ENCODE peak calls at places on chromosomes 6 and 20, in ten cellular contexts. E is fibroblast of lung; Q is hepatocyte; X is upper lobe of right lung; L is CD8-positive, alpha-beta T cell; R is pancreas; C is HL-60; U is A549; T is naive thymus-derived CD4-positive, alpha-beta T cell; H is right atrium auricular region. P is an unnamed sample.

GRCh38 chr20:32879538-32879937 is 20.8 kb downstream of the EFCAB8 start:
- DNase-seq in E (no peak), Q (no peak), X (no peak), L (no peak), R (no peak), C (no peak), U (no peak), T (no peak), H (no peak), P (no peak)

GRCh38 chr20:17972121-17972520 is 3.3 kb downstream of the MGME1 start:
- DNase-seq in E (peak; percentile 36), Q (no peak), X (no peak), L (no peak), R (no peak), C (no peak), U (no peak), T (no peak), H (no peak), P (no peak)

GRCh38 chr6:40192516-40192915 is 258.3 kb upstream of the MOCS1 start:
- DNase-seq in E (no peak), Q (no peak), X (no peak), L (no peak), R (no peak), C (no peak), U (no peak), T (no peak), H (no peak), P (no peak)

GRCh38 chr6:48817714-48818113 is 645.3 kb downstream of the MMUT start:
- DNase-seq in E (peak; percentile 67), Q (no peak), X (no peak), L (no peak), R (no peak), C (no peak), U (no peak), T (no peak), H (no peak), P (no peak)

GRCh38 chr6:30828027-30828962 is 56.0 kb upstream of the DDR1 start:
- DNase-seq in E (peak; percentile 92), Q (peak; percentile 93), X (peak; percentile 88), L (peak; percentile 62), R (peak; percentile 81), C (peak; percentile 49), U (peak; percentile 84), T (peak; percentile 66), H (peak; percentile 96), P (peak; percentile 84)

GRCh38 chr6:131646249-131646670 is 9.2 kb downstream of the ENPP3 start:
- DNase-seq in E (no peak), Q (no peak), X (no peak), L (no peak), R (no peak), C (no peak), U (no peak), T (no peak), H (no peak), P (no peak)

GRCh38 chr20:3045816-3046676 is at the start of gene MRPS26:
- DNase-seq in E (peak; percentile 82), Q (peak; percentile 94), X (peak; percentile 97), L (peak; percentile 48), R (peak; percentile 86), C (peak; percentile 82), U (peak; percentile 93), T (peak; percentile 63), H (peak; percentile 90), P (peak; percentile 96)

GRCh38 chr6:20325641-20326421 is 75.8 kb upstream of the E2F3 start:
- DNase-seq in E (no peak), Q (no peak), X (no peak), L (no peak), R (no peak), C (no peak), U (no peak), T (no peak), H (no peak), P (no peak)

GRCh38 chr20:4809707-4810106 is 88.0 kb downstream of the PRND start:
- DNase-seq in E (no peak), Q (no peak), X (no peak), L (no peak), R (no peak), C (no peak), U (no peak), T (peak; percentile 27), H (no peak), P (no peak)

GRCh38 chr20:46639587-46639986 is 11.7 kb downstream of the SLC13A3 start:
- DNase-seq in E (no peak), Q (no peak), X (no peak), L (no peak), R (no peak), C (no peak), U (no peak), T (no peak), H (no peak), P (no peak)

GRCh38 chr20:40085513-40085912 is 603.5 kb downstream of the MAFB start:
- DNase-seq in E (no peak), Q (no peak), X (no peak), L (no peak), R (no peak), C (no peak), U (no peak), T (no peak), H (no peak), P (no peak)

DNA sequence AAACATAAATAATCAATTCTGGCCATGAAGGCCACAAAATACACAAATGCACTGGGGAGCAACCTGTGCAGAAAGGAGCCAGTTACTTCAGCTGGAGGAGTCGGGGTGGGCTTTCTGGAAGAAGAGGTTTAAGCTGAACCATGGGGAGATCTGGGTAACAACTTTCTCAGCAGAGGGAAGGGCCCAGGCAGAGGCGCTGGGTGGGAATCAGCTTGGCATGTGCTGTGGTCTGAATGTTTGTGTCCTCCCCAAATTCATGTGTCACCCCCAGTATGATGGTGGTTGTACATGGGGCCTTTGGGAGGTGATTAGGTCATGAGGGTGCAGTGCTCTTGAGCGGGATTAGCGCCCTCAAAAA is 107.9 kb downstream of the SYCP2 start:
- DNase-seq in E (no peak), Q (no peak), X (no peak), L (no peak), R (no peak), C (no peak), U (no peak), T (no peak), H (peak; percentile 11), P (no peak)
- H3K27ac ChIP-seq in E (no peak overlapping the region), Q (peak overlapping the region; percentile 78), X (no peak overlapping the region), L (no peak overlapping the region), R (no peak overlapping the region), C (no peak overlapping the region), U (peak overlapping the region; percentile 30), T (no peak overlapping the region), H (no peak overlapping the region), P (peak overlapping the region; percentile 31)

GRCh38 chr20:53581444-53582311 is 12.0 kb downstream of the ZNF217 start:
- DNase-seq in E (no peak), Q (no peak), X (peak; percentile 63), L (no peak), R (no peak), C (peak; percentile 70), U (no peak), T (no peak), H (peak; percentile 58), P (peak; percentile 39)

GRCh38 chr20:53582574-53583351 is 10.9 kb downstream of the ZNF217 start:
- DNase-seq in E (peak; percentile 95), Q (peak; percentile 73), X (no peak), L (no peak), R (no peak), C (peak; percentile 82), U (peak; percentile 71), T (peak; percentile 76), H (peak; percentile 75), P (no peak)

DNA sequence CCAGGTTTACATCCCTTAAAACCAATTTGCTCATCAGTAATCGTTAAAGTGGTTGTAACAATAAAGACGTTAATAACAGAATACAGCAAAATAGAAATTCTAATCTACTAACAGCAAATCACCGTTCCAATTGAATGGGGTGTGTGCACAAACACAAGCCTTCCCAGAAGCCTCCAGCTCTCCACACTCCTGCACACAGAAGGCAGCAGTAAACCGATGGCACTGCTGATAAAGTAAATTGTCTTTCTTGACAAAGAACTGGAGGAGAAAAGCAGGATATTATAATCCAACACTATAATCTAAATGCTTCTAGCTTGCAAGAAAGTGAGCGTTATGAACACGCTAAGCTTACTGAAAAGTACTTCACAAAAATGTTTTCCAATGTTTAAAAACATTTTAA is 7.0 kb downstream of the ZNF217 start:
- DNase-seq in E (no peak), Q (no peak), X (no peak), L (no peak), R (no peak), C (no peak), U (no peak), T (no peak), H (no peak), P (no peak)
- H3K27ac ChIP-seq in E (no peak overlapping the region), Q (peak overlapping the region; percentile 10), X (peak overlapping the region; percentile 24), L (peak overlapping the region; percentile 12), R (no peak overlapping the region), C (peak overlapping the region; percentile 17), U (peak overlapping the region; percentile 55), T (peak overlapping the region; percentile 70), H (peak overlapping the region; percentile 42), P (peak overlapping the region; percentile 20)

GRCh38 chr6:129314575-129314974 is 395.4 kb downstream of the ARHGAP18 start:
- DNase-seq in E (no peak), Q (no peak), X (no peak), L (no peak), R (no peak), C (no peak), U (no peak), T (no peak), H (no peak), P (no peak)

GRCh38 chr6:129312865-129313264 is 397.1 kb downstream of the ARHGAP18 start:
- DNase-seq in E (peak; percentile 58), Q (no peak), X (no peak), L (no peak), R (no peak), C (no peak), U (peak; percentile 10), T (no peak), H (no peak), P (no peak)

GRCh38 chr6:129320892-129321291 is 389.1 kb downstream of the ARHGAP18 start:
- DNase-seq in E (no peak), Q (no peak), X (no peak), L (no peak), R (no peak), C (no peak), U (no peak), T (no peak), H (no peak), P (no peak)

GRCh38 chr6:129321303-129321702 is 388.7 kb downstream of the ARHGAP18 start:
- DNase-seq in E (no peak), Q (no peak), X (no peak), L (no peak), R (no peak), C (no peak), U (no peak), T (no peak), H (no peak), P (no peak)

GRCh38 chr6:129317931-129318820 is 391.8 kb downstream of the ARHGAP18 start:
- DNase-seq in E (peak; percentile 84), Q (no peak), X (no peak), L (no peak), R (no peak), C (no peak), U (peak; percentile 7), T (no peak), H (no peak), P (no peak)
- H3K27ac ChIP-seq in E (no peak overlapping the region), Q (no peak overlapping the region), X (no peak overlapping the region), L (no peak overlapping the region), R (no peak overlapping the region), C (no peak overlapping the region), U (no peak overlapping the region), T (no peak overlapping the region), H (no peak overlapping the region), P (no peak overlapping the region)

GRCh38 chr6:11767458-11767857 is 11.1 kb downstream of the ADTRP start:
- DNase-seq in E (no peak), Q (no peak), X (no peak), L (no peak), R (no peak), C (no peak), U (no peak), T (no peak), H (no peak), P (no peak)
- H3K27ac ChIP-seq in E (peak overlapping the region; percentile 73), Q (no peak overlapping the region), X (no peak overlapping the region), L (no peak overlapping the region), R (no peak overlapping the region), C (no peak overlapping the region), U (peak overlapping the region; percentile 83), T (no peak overlapping the region), H (no peak overlapping the region), P (no peak overlapping the region)

P was measured in lower lobe of right lung.